ENCODE peak calls at places on chromosomes 7 and 10, in four cellular contexts. One of them, this sample, is unnamed.

GRCh38 chr7:340200-340937 is 50.4 kb downstream of the FOXL3 start:
- DNase-seq in K562: no peak
- DNase-seq in GM12878: no peak
- DNase-seq in HepG2: no peak
- DNase-seq in this sample: no peak

GRCh38 chr10:117167346-117168134 is 29.5 kb upstream of the VAX1 start:
- DNase-seq in GM12878: no peak
- DNase-seq in K562: no peak
- DNase-seq in HepG2: no peak
- DNase-seq in this sample: no peak

GRCh38 chr7:36640682-36641081 is 83.6 kb downstream of the AOAH start:
- DNase-seq in HepG2: no peak
- DNase-seq in GM12878: no peak
- DNase-seq in K562: no peak
- DNase-seq in this sample: no peak

GRCh38 chr10:48708144-48708543 is 23.5 kb downstream of the WDFY4 start:
- DNase-seq in GM12878: no peak
- DNase-seq in HepG2: no peak
- DNase-seq in K562: no peak
- DNase-seq in this sample: no peak

GRCh38 chr10:91328320-91328984 is 81.7 kb upstream of the HECTD2 start:
- DNase-seq in K562: no peak
- DNase-seq in GM12878: no peak
- DNase-seq in HepG2: no peak
- DNase-seq in this sample: no peak

GRCh38 chr10:47031251-47031952 is 120.2 kb downstream of the PTPN20 start:
- DNase-seq in HepG2: no peak
- DNase-seq in GM12878: no peak
- DNase-seq in K562: peak
- DNase-seq in this sample: peak

GRCh38 chr7:158266426-158266816 is 321.2 kb downstream of the PTPRN2 start:
- DNase-seq in K562: no peak
- DNase-seq in GM12878: no peak
- DNase-seq in HepG2: no peak
- DNase-seq in this sample: no peak

GRCh38 chr10:78332013-78332412 is 298.4 kb downstream of the RPS24 start:
- DNase-seq in K562: no peak
- DNase-seq in HepG2: no peak
- DNase-seq in GM12878: no peak
- DNase-seq in this sample: peak

DNA sequence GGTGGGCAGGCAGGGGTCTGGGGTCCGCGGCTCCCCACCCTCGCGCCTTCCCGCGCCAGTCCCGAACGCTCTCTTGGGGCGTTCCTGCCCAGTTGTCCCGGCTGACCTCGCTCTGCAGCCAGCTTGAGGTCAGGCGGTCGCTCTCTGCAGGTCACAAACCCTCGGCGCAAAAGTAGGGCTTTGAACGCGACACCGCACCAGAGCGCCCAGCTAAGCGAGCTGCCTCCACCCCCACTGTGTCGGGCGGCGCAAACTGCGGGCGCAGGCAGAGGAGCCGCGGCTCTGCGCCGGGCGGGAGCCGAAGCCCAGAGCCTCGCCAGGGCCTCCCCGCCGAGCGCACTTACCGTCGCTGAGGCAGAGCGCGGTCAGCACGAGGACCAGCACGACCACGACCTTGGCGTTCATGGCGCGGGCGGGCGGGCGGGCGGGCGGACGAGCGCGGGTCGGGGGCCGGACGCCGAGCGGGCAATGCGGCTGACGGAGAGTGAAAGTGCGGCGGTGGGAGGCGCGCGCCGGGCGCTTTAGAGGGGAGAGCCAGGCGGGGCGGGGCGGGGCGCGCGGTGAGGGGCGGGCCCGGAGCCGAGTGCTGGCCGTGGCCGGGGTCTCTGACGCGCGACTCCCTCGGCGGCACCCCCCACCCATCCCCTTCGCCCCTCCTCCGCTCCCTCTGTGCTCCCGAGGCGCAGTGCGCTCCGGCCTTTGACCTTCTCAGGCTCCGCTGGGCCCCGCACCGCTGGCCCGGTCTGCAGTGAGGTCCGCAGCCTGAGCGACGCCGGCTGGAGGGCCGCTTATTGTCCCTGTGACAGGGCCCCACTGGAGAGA is at the start of gene CXCL12:
- DNase-seq in GM12878: no peak
- DNase-seq in K562: no peak
- DNase-seq in HepG2: no peak
- DNase-seq in this sample: peak
- TF ChIP-seq HDAC6 in GM12878: no peak
- TF ChIP-seq HDAC6 in K562: no peak
- TF ChIP-seq HDAC6 in HepG2: no peak
- TF ChIP-seq HDAC6 in this sample: no peak

DNA sequence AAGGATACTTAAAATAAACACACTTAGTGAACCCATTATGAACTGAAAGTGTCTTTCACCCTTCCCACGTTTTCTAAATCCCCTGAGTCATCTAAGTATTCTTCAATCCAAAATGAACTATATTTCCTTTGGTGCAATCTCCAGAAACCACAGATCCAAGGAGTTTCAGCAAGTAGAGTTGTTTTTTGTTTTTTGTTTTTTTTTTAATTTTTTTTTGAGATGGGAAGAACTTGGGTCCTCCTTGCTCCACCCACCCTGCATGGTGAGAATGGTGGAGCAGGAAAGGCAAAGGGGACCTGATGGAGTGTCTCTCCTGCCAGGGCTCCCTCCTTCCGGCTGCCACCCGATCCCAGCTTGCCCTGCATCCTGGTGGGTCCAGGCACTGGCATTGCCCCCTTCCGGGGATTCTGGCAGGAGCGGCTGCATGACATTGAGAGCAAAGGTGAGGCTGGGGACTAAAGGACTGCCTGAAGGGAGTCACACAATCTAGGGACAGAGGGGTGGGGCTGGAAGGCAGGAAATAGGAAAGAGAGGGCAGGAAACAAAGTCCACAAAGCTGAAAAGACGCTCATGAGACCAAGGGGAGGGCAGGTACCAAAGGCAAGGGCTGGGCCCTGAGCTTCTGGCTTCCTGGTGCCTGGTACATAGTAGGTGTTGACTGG is 12.1 kb downstream of the ATG9B start:
- DNase-seq in HepG2: peak
- DNase-seq in K562: no peak
- DNase-seq in GM12878: no peak
- DNase-seq in this sample: no peak
- TF ChIP-seq HDAC6 in HepG2: no peak
- TF ChIP-seq HDAC6 in K562: no peak
- TF ChIP-seq HDAC6 in GM12878: no peak
- TF ChIP-seq HDAC6 in this sample: no peak

GRCh38 chr10:104120903-104121484 is 977 bp upstream of the SFR1 start:
- DNase-seq in GM12878: peak
- DNase-seq in HepG2: peak
- DNase-seq in K562: peak
- DNase-seq in this sample: peak
- TF ChIP-seq HDAC6 in GM12878: no peak
- TF ChIP-seq HDAC6 in HepG2: no peak
- TF ChIP-seq HDAC6 in K562: no peak
- TF ChIP-seq HDAC6 in this sample: no peak

GRCh38 chr10:119191881-119192280 is 13.3 kb upstream of the PRDX3 start:
- DNase-seq in HepG2: no peak
- DNase-seq in GM12878: no peak
- DNase-seq in K562: no peak
- DNase-seq in this sample: no peak

GRCh38 chr10:119189811-119190282 is 11.2 kb upstream of the PRDX3 start:
- DNase-seq in HepG2: peak
- DNase-seq in K562: no peak
- DNase-seq in GM12878: no peak
- DNase-seq in this sample: no peak

GRCh38 chr10:119190954-119191619 is 12.5 kb upstream of the PRDX3 start:
- DNase-seq in K562: no peak
- DNase-seq in GM12878: no peak
- DNase-seq in HepG2: no peak
- DNase-seq in this sample: no peak

GRCh38 chr10:119190353-119190752 is 11.7 kb upstream of the PRDX3 start:
- DNase-seq in HepG2: no peak
- DNase-seq in K562: no peak
- DNase-seq in GM12878: no peak
- DNase-seq in this sample: no peak
- TF ChIP-seq HDAC6 in HepG2: no peak
- TF ChIP-seq HDAC6 in K562: no peak
- TF ChIP-seq HDAC6 in GM12878: no peak
- TF ChIP-seq HDAC6 in this sample: no peak

GRCh38 chr10:54749623-54750022 is 51.4 kb downstream of the PCDH15 start:
- DNase-seq in HepG2: no peak
- DNase-seq in GM12878: no peak
- DNase-seq in K562: no peak
- DNase-seq in this sample: no peak
- TF ChIP-seq HDAC6 in HepG2: no peak
- TF ChIP-seq HDAC6 in GM12878: no peak
- TF ChIP-seq HDAC6 in K562: no peak
- TF ChIP-seq HDAC6 in this sample: no peak

GRCh38 chr7:149293338-149293737 is 31.3 kb downstream of the ZNF783 start:
- DNase-seq in GM12878: no peak
- DNase-seq in K562: no peak
- DNase-seq in HepG2: no peak
- DNase-seq in this sample: no peak

GRCh38 chr7:149289856-149290255 is 27.9 kb downstream of the ZNF783 start:
- DNase-seq in GM12878: no peak
- DNase-seq in K562: no peak
- DNase-seq in HepG2: no peak
- DNase-seq in this sample: no peak

GRCh38 chr7:149289262-149289661 is 27.3 kb downstream of the ZNF783 start:
- DNase-seq in HepG2: no peak
- DNase-seq in K562: no peak
- DNase-seq in GM12878: no peak
- DNase-seq in this sample: no peak

GRCh38 chr7:149292101-149292823 is 30.3 kb downstream of the ZNF783 start:
- DNase-seq in K562: no peak
- DNase-seq in GM12878: no peak
- DNase-seq in HepG2: no peak
- DNase-seq in this sample: no peak

DNA sequence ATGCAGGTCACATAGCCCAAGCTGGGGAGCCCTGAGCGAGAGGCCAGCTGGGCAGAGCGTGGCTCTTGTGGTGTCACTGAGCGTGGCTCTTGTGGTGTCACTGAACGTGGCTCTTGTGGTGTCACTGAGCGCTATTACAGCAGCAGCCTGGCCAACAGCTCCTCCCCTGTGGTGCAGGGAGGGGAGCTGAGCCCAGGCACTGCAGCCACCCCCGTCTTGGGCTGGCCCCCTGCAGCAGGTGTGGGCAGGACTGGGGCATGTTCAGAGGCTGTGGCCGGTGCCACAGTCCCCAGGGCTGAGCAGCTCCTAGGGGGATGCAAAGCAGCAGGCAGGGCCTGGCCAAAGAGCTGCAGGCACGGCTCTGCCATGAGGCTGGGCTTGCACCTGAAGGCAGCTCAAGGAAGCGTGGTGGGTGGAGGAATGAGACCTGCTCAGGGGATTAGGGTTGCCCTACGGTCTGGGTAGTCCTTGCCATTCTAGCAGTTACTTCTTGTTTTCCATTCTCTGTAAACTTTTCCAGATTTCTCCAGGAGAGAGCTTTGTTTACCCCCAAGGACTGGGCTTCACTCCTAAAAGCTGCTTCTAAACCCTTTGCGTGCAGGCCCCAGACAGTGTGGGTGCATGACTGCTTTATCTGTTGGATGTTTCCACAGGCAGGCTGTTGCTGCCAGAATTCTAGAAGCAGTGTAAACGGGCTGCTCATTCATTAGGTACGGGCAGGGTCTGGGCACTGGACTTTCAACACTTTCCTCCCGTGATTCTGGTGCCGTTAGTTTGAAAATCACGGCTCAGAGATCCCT is 29.2 kb downstream of the ZNF783 start:
- DNase-seq in HepG2: no peak
- DNase-seq in GM12878: no peak
- DNase-seq in K562: no peak
- DNase-seq in this sample: no peak
- TF ChIP-seq HDAC6 in HepG2: no peak
- TF ChIP-seq HDAC6 in GM12878: no peak
- TF ChIP-seq HDAC6 in K562: no peak
- TF ChIP-seq HDAC6 in this sample: no peak

DNA sequence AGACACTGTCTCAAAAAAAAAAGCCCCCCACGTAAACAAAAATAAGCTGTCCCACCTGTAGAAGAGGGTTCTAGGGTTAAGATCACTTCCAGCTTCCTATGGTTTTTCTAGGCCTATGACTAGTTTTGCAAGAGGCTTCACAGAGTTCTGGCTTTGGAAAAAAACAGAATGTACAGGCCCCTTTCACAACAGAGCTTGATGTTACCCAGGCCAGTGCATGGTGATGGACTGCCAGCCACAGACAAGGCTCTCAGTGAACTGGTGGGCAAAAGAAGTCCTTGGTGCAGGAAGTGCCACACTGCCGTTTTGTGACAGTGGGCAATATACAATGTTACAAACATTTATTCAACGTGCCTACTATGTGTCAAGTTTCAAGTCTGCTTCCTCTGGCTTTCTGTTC is 18.3 kb upstream of the EFCAB10 start:
- DNase-seq in GM12878: no peak
- DNase-seq in HepG2: no peak
- DNase-seq in K562: no peak
- DNase-seq in this sample: no peak
- TF ChIP-seq HDAC6 in GM12878: no peak
- TF ChIP-seq HDAC6 in HepG2: no peak
- TF ChIP-seq HDAC6 in K562: no peak
- TF ChIP-seq HDAC6 in this sample: no peak

GRCh38 chr7:127035203-127035849 is 217.4 kb downstream of the GRM8 start:
- DNase-seq in GM12878: no peak
- DNase-seq in HepG2: no peak
- DNase-seq in K562: no peak
- DNase-seq in this sample: no peak
- TF ChIP-seq HDAC6 in GM12878: no peak
- TF ChIP-seq HDAC6 in HepG2: no peak
- TF ChIP-seq HDAC6 in K562: no peak
- TF ChIP-seq HDAC6 in this sample: no peak